ENCODE peak calls at places on chromosomes 3 and 15, in five cellular contexts. U is CD8-positive, alpha-beta memory T cell; R is epithelial cell of esophagus; J is activated CD4-positive, alpha-beta T cell treated with anti-CD3 and anti-CD28 coated beads, Interleukin-2, amount 50 U/mL, for 4 hours; H is NCI-H1092 treated with DMSO at 0.1 percent for 48 hours. Q is an unnamed sample.

GRCh38 chr15:92817339-92817886 is 82.7 kb upstream of the CHD2 start:
- DNase-seq in R (no peak), J (no peak), H (peak), U (no peak), Q (no peak)

GRCh38 chr3:151146071-151146730 is 56.8 kb downstream of the GPR171 start:
- DNase-seq in H (peak), R (peak), U (peak), J (peak), Q (peak)

GRCh38 chr3:36868614-36869436 is 76.0 kb downstream of the TRANK1 start:
- DNase-seq in J (peak), H (peak), U (peak), R (peak), Q (peak)

GRCh38 chr3:23735062-23735461 is 70.7 kb upstream of the UBE2E1 start:
- DNase-seq in H (no peak), U (no peak), R (no peak), J (no peak), Q (no peak)

GRCh38 chr3:177934001-177934891 is 602.0 kb upstream of the KCNMB2 start:
- DNase-seq in U (no peak), J (no peak), R (no peak), H (peak), Q (no peak)

GRCh38 chr3:50249459-50249858 is 13.5 kb downstream of the GNAI2 start:
- DNase-seq in U (no peak), J (no peak), H (no peak), R (no peak), Q (no peak)

GRCh38 chr3:126083511-126083912 is 412 bp downstream of the SLC41A3 start:
- DNase-seq in R (peak), U (no peak), H (peak), J (no peak), Q (no peak)

GRCh38 chr3:127672429-127673190 is at the start of gene ABTB1:
- DNase-seq in U (peak), J (peak), R (peak), H (peak), Q (peak)

GRCh38 chr3:13881536-13882410 is 1.9 kb upstream of the WNT7A start:
- DNase-seq in J (no peak), R (no peak), U (no peak), H (no peak), Q (peak)

GRCh38 chr3:15345051-15345607 is 12.7 kb upstream of the SH3BP5 start:
- DNase-seq in U (no peak), R (no peak), H (peak), J (no peak), Q (no peak)

GRCh38 chr3:13787533-13787932 is 92.3 kb downstream of the WNT7A start:
- DNase-seq in H (no peak), R (no peak), U (no peak), J (no peak), Q (no peak)

GRCh38 chr3:27714692-27715453 is 7.2 kb downstream of the EOMES start:
- DNase-seq in H (no peak), R (peak), J (no peak), U (peak), Q (no peak)

GRCh38 chr3:110773413-110773954 is 298.1 kb upstream of the NECTIN3 start:
- DNase-seq in R (peak), H (no peak), U (no peak), J (no peak), Q (no peak)

GRCh38 chr3:189056612-189057352 is 115.0 kb upstream of the TPRG1 start:
- DNase-seq in R (peak), J (no peak), U (no peak), H (no peak), Q (no peak)

GRCh38 chr3:47324278-47324865 is 41.6 kb downstream of the KLHL18 start:
- DNase-seq in R (peak), H (peak), J (peak), U (peak), Q (peak)

GRCh38 chr15:60840703-60841411 is 361.9 kb upstream of the ICE2 start:
- DNase-seq in U (peak), H (no peak), R (no peak), J (no peak), Q (no peak)

GRCh38 chr3:182683335-182684257 is 109.7 kb upstream of the ATP11B start:
- DNase-seq in U (peak), H (peak), J (peak), R (peak), Q (peak)

GRCh38 chr15:57036352-57036751 is 117.9 kb downstream of the TCF12 start:
- DNase-seq in R (no peak), U (no peak), H (no peak), J (no peak), Q (no peak)

GRCh38 chr15:75238150-75238549 is 20.0 kb upstream of the GOLGA6C start:
- DNase-seq in R (no peak), J (no peak), U (no peak), H (no peak), Q (no peak)

GRCh38 chr15:29061746-29062660 is 176.2 kb downstream of the APBA2 start:
- DNase-seq in R (no peak), H (no peak), J (no peak), U (no peak), Q (no peak)

GRCh38 chr3:126349611-126350501 is 7.4 kb downstream of the KLF15 start:
- DNase-seq in R (no peak), J (no peak), U (no peak), H (no peak), Q (no peak)

GRCh38 chr3:115833074-115833473 is 209.8 kb downstream of the GAP43 start:
- DNase-seq in R (no peak), J (no peak), U (no peak), H (no peak), Q (no peak)

GRCh38 chr3:14391033-14391432 is 11.4 kb upstream of the SLC6A6 start:
- DNase-seq in H (peak), R (peak), U (no peak), J (no peak), Q (peak)

GRCh38 chr3:126983276-126983652 is 349 bp downstream of the PLXNA1 start:
- DNase-seq in J (no peak), H (no peak), U (peak), R (no peak), Q (no peak)

Q was measured in ureter.